ENCODE peak calls at places on chromosomes 3 and 15, in five cellular contexts. G, K, U, Z and D are unnamed samples.

GRCh38 chr3:125190781-125191180 is 21.8 kb downstream of the SLC12A8 start:
- DNase-seq in K (no peak), U (no peak), Z (no peak), G (no peak), D (no peak)

GRCh38 chr3:22980346-22980745 is 222.8 kb upstream of the UBE2E2 start:
- DNase-seq in G (no peak), U (no peak), Z (peak; percentile 62), K (no peak), D (no peak)

GRCh38 chr15:43187544-43188155 is 2.4 kb downstream of the CCNDBP1 start:
- DNase-seq in K (no peak), U (no peak), Z (peak; percentile 77), G (no peak), D (no peak)

GRCh38 chr3:101963902-101964362 is 114.6 kb downstream of the NFKBIZ start:
- DNase-seq in U (no peak), Z (peak; percentile 93), K (no peak), G (no peak), D (no peak)

GRCh38 chr3:112460519-112460918 is 38.8 kb downstream of the BTLA start:
- DNase-seq in G (no peak), Z (no peak), U (no peak), K (no peak), D (no peak)

GRCh38 chr15:63583027-63583426 is 14.2 kb upstream of the FBXL22 start:
- DNase-seq in Z (peak; percentile 77), U (no peak), G (no peak), K (no peak), D (no peak)

GRCh38 chr3:104437131-104437750 is 929.5 kb upstream of the ALCAM start:
- DNase-seq in Z (peak; percentile 57), K (no peak), G (no peak), U (no peak), D (no peak)

GRCh38 chr3:116980106-116980505 is 270.5 kb downstream of the TUSC7 start:
- DNase-seq in K (no peak), U (no peak), G (no peak), Z (no peak), D (no peak)

GRCh38 chr15:100786901-100787566 is 92.6 kb upstream of the ALDH1A3 start:
- DNase-seq in K (peak; percentile 74), Z (no peak), G (no peak), U (no peak), D (no peak)

GRCh38 chr15:87939838-87940457 is 316.6 kb downstream of the NTRK3 start:
- DNase-seq in Z (no peak), K (no peak), G (no peak), U (no peak), D (no peak)

GRCh38 chr3:187966636-187967035 is 187.3 kb upstream of the LPP start:
- DNase-seq in G (no peak), U (no peak), K (no peak), Z (no peak), D (no peak)

GRCh38 chr15:74833376-74834107 is 7.1 kb downstream of the CPLX3 start:
- DNase-seq in K (no peak), G (no peak), U (no peak), Z (no peak), D (no peak)

GRCh38 chr15:57649138-57649537 is 57.4 kb upstream of the POLR2M start:
- DNase-seq in Z (peak; percentile 66), G (no peak), K (no peak), U (no peak), D (no peak)

DNA sequence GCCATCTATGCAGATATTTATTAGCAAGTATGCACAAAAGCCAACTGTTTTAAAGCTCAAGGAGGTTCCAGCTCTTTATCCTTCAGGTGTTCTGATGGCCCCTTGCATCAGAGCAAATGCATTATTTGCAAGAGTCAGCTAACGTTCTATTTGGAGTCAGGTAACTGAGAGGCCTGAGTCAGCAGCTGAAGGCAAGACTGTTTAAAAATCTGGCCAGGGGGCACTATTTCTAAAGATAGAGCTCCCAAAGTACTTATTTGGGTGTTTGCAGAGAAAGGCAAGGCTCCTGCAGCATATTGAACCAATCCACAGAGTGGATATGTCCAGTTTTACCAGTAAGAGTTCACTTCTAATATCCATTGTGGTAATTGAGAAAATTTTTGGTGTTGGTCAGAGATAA is 146.1 kb downstream of the LRTM1 start:
- DNase-seq in Z (no peak), G (no peak), U (no peak), K (no peak), D (no peak)
- TF ChIP-seq CTCF in Z (no peak), G (peak; percentile 54), U (no peak), K (no peak), D (no peak)

GRCh38 chr15:60212536-60212935 is 185.2 kb downstream of the ANXA2 start:
- DNase-seq in Z (peak; percentile 37), U (no peak), K (no peak), G (peak; percentile 37), D (no peak)
- TF ChIP-seq CTCF in Z (no peak), U (no peak), K (no peak), G (peak; percentile 60), D (no peak)

DNA sequence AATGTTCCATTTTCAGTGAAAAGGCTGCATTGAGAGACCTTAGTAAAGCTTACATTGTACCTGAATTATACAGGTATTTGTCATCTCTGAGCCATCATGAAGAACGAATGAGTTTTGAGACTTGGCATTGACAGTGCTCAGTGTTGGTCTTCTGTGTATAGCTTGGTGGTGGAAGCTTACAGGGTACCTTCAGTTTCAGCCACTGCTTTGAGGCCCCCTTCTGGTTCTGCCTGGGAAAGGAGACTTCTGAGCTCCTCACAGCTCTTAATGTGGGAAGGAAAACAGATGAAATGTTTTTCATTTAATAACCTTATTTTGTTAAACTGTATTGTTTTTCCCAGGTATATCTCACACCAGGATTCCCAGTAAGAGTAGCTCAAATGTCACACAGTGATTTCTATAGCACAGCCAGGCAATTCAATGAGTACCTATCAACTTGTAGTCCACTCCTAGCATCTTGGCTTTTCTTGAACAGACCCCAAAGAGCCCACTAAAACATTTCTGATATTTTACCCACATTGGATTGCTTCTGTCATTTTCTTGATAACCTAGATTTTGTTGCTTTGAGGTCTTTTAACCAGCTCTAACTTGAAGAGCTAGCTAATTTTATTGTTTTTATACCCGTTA is 5.6 kb downstream of the SERPINI1 start:
- DNase-seq in K (no peak), Z (peak; percentile 46), G (peak; percentile 47), U (no peak), D (no peak)
- TF ChIP-seq CTCF in K (no peak), Z (peak; percentile 18), G (peak; percentile 71), U (no peak), D (peak; percentile 32)

GRCh38 chr3:62632510-62633294 is 242.5 kb downstream of the CADPS start:
- DNase-seq in G (no peak), U (no peak), Z (no peak), K (no peak), D (no peak)
- TF ChIP-seq CTCF in G (peak; percentile 47), U (no peak), Z (peak; percentile 1), K (no peak), D (peak; percentile 38)

DNA sequence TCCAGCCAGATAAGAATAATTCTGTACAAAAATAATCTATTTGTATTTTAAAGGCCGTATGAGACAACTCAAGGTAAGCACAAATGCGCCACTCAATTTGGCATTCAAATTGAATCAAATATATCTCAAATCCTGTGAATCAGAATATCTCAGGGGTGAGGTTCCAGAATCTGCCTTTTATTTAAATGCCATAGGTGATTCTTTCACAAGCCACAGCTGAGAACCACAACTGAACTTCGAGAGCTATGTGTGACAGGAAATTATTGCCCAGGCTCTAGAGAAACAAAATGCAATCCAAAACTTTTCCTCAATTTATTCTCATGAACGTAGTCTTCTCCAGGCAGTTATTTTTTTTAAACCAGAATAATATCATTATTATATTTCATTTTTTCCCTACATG is 11.9 kb downstream of the ATP8B4 start:
- DNase-seq in U (no peak), K (no peak), G (no peak), Z (no peak), D (no peak)
- TF ChIP-seq CTCF in U (no peak), K (no peak), G (no peak), Z (no peak), D (no peak)

GRCh38 chr3:133699903-133700302 is 38.2 kb upstream of the TOPBP1 start:
- DNase-seq in G (no peak), K (no peak), U (no peak), Z (no peak), D (no peak)

GRCh38 chr3:133697960-133698359 is 36.2 kb upstream of the TOPBP1 start:
- DNase-seq in U (no peak), G (no peak), Z (no peak), K (no peak), D (no peak)

GRCh38 chr3:133701435-133702358 is 40.0 kb upstream of the TOPBP1 start:
- DNase-seq in U (no peak), Z (no peak), K (no peak), G (no peak), D (no peak)

GRCh38 chr3:133699467-133699866 is 37.7 kb upstream of the TOPBP1 start:
- DNase-seq in U (no peak), G (no peak), K (no peak), Z (no peak), D (no peak)

GRCh38 chr3:133700351-133700750 is 38.6 kb upstream of the TOPBP1 start:
- DNase-seq in G (no peak), Z (no peak), U (no peak), K (no peak), D (no peak)
- TF ChIP-seq CTCF in G (no peak), Z (no peak), U (no peak), K (no peak), D (no peak)

GRCh38 chr3:120640231-120640630 is 41.8 kb downstream of the HGD start:
- DNase-seq in U (no peak), K (no peak), G (no peak), Z (no peak), D (no peak)

GRCh38 chr3:120641696-120642246 is 40.3 kb downstream of the HGD start:
- DNase-seq in Z (no peak), K (no peak), G (no peak), U (no peak), D (no peak)

GRCh38 chr3:120646771-120647449 is 35.1 kb downstream of the HGD start:
- DNase-seq in K (no peak), U (no peak), G (no peak), Z (peak; percentile 10), D (no peak)

GRCh38 chr3:120645083-120645800 is 36.8 kb downstream of the HGD start:
- DNase-seq in K (no peak), Z (no peak), U (no peak), G (no peak), D (no peak)

GRCh38 chr3:120642368-120642948 is 39.6 kb downstream of the HGD start:
- DNase-seq in K (no peak), G (no peak), U (no peak), Z (peak; percentile 10), D (no peak)
- TF ChIP-seq CTCF in K (no peak), G (no peak), U (no peak), Z (no peak), D (no peak)

DNA sequence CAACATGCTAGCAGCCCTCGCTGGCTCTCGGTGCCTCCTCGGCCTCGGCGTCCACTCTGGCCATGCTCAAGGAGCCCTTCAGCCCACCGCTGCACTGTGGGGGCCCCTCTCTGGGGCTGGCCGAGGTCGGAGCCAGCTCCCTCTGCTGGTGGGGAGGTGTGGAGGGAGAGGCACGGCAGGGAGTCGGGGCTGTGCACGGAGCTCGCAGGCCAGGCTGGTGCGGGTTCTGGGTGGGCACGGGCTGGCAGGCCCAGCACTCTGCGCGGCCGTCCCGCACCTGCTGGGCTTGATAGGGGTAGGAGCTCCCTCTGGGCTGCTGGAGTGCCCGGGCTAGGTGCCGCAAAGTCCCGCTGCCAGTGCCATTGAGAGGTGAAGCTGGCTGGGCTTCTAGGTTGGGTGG is 251.0 kb downstream of the SQOR start:
- DNase-seq in K (no peak), U (no peak), G (no peak), Z (no peak), D (no peak)
- TF ChIP-seq CTCF in K (no peak), U (no peak), G (peak; percentile 21), Z (no peak), D (no peak)